ENCODE peak calls at places on chromosomes 13 and 19, in six cellular contexts. U is pancreas, N is lung, D is HepG2, P is heart right ventricle, M is GM23338. C is an unnamed sample. For H3K4me1, the result is how much of the 10 kb centered on the place peaks cover.

GRCh38 chr13:42478531-42479156 is 95.3 kb upstream of the TNFSF11 start:
- DNase-seq in P (no peak), M (peak), D (no peak), N (no peak), U (no peak), C (no peak)

GRCh38 chr13:73428137-73428536 is 369.3 kb downstream of the KLF5 start:
- DNase-seq in U (no peak), D (no peak), M (no peak), N (no peak), P (no peak), C (peak)

GRCh38 chr13:25181597-25181996 is 9.5 kb upstream of the AMER2 start:
- DNase-seq in N (no peak), D (no peak), P (no peak), U (no peak), M (no peak), C (no peak)

GRCh38 chr19:5137571-5138124 is 168.7 kb downstream of the KDM4B start:
- DNase-seq in P (no peak), U (peak), M (peak), N (no peak), D (no peak), C (no peak)

GRCh38 chr19:42270346-42271044 is 1.4 kb downstream of the CIC start:
- DNase-seq in P (peak), N (no peak), M (no peak), D (no peak), U (peak), C (peak)

GRCh38 chr13:109881961-109882558 is 95.7 kb upstream of the IRS2 start:
- DNase-seq in P (no peak), U (no peak), N (no peak), M (no peak), D (no peak), C (no peak)

GRCh38 chr19:41373993-41374392 is 2.3 kb upstream of the TMEM91 start:
- DNase-seq in D (no peak), P (peak), N (peak), M (no peak), U (peak), C (peak)

GRCh38 chr13:112876305-112877000 is 92.6 kb upstream of the MCF2L start:
- DNase-seq in N (no peak), D (no peak), P (no peak), M (no peak), U (no peak), C (no peak)

GRCh38 chr13:84126671-84127171 is 244.4 kb upstream of the SLITRK1 start:
- DNase-seq in M (no peak), D (no peak), N (no peak), P (no peak), U (no peak), C (peak)

GRCh38 chr13:104920091-104920490 is 1615.4 kb downstream of the EFNB2 start:
- DNase-seq in N (no peak), M (no peak), U (no peak), D (no peak), P (no peak), C (no peak)

GRCh38 chr13:98141509-98141908 is 1.4 kb upstream of the FARP1 start:
- DNase-seq in D (no peak), M (peak), P (no peak), U (no peak), N (no peak), C (no peak)

GRCh38 chr13:98143601-98144500 is 957 bp downstream of the FARP1 start:
- DNase-seq in N (no peak), P (peak), D (no peak), U (no peak), M (peak), C (peak)

GRCh38 chr13:98143157-98143553 is 261 bp downstream of the FARP1 start:
- DNase-seq in P (peak), D (no peak), M (no peak), N (no peak), U (no peak), C (no peak)

GRCh38 chr13:98141938-98142426 is 912 bp upstream of the FARP1 start:
- DNase-seq in M (peak), D (no peak), N (peak), P (peak), U (peak), C (no peak)

GRCh38 chr13:98142427-98143156 is at the start of gene FARP1:
- DNase-seq in D (peak), M (peak), U (peak), N (peak), P (peak), C (peak)
- TF ChIP-seq CTCF in D (peak), M (no peak), U (no peak), N (peak), P (peak), C (peak)

GRCh38 chr13:21050288-21051197 is 10.8 kb downstream of the LATS2 start:
- DNase-seq in N (no peak), P (no peak), D (no peak), U (no peak), M (no peak), C (no peak)
- H3K4me1 ChIP-seq in N (under half), P (half or more), D (half or more), U (under half), M (under half), C (under half)

GRCh38 chr19:12141405-12141736 is 1.2 kb upstream of the ZNF20 start:
- DNase-seq in U (no peak), P (no peak), D (no peak), N (no peak), M (no peak), C (no peak)
- TF ChIP-seq CTCF in U (no peak), P (peak), D (no peak), N (no peak), M (no peak), C (no peak)

DNA sequence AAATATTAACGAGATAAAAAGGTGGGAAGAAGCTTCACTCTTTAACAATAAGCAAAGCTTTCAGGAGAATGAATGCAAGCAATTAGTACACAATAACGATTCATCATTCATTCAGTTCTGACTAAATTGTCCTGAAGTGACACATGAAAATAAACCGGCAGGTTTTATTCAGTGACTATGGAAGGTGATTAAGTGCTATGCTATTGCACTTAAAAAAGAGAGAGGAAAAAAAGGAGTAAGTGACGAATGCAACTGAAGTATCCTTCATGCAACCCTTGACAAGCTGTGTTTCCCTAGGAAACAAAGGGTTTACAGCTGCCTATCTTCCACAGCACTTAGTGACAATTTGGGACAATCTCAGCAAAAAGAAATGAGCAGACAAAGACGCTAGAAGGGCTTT is 1.4 kb downstream of the LIG4 start:
- DNase-seq in D (no peak), N (no peak), U (no peak), P (no peak), M (no peak), C (peak)
- H3K4me1 ChIP-seq in D (under half), N (under half), U (under half), P (under half), M (under half), C (under half)

DNA sequence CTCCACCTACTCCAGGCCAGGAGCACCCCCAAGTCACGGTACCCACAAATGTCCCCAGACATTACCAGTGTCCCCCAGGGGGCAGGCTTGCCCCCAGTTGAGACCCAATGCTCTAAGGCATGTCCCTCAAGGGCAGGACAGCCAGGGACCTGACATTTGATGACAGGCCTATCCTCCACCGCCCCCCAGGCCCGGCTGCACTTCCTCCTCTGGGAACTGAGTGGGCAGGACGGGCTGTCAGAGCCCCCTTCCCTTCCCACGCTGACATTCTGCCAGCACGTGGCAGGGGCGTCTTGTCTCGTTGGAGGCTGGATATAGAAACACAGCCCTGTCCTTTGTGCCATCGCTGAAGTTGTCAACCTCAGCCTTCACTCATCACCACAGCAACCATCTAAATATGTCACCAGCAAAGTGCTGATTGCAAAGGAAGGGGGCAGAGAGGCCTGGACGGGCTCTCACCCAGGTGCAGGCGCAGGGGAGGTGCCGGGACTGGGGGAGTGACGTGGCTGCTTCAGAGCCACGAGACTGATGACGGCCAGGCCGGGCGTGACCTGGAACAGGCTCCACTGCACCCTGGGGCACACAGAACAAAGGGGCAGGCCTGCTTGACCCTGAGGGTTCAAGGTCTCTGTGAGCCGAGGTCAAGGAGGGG is 38.4 kb downstream of the GNG7 start:
- DNase-seq in P (peak), N (no peak), U (no peak), D (no peak), M (no peak), C (no peak)
- TF ChIP-seq CTCF in P (peak), N (no peak), U (no peak), D (peak), M (peak), C (no peak)